ENCODE peak calls at places on chromosome 1, in seven cellular contexts. I is head of caudate nucleus; O is upper lobe of right lung; X is SK-N-MC; K is stimulated activated CD4-positive, alpha-beta T cell treated with anti-CD3 and anti-CD28 coated beads, Interleukin-1b, Interleukin-23, amount 100 ng/mL, for 4 hours; M is activated T-helper 1 cell treated with anti-CD3 and anti-CD28 coated beads, Interleukin-12 subunit alpha, Interleukin-12 subunit beta, Interleukin-2, Interleukin-4 antibody, amounts not matched to agents 30 ng/mL and 10 ng/mL and 1 ng/mL, durations not matched to agents 14 hours and 24 hours and 36 hours; W is coronary artery. S is an unnamed sample.

GRCh38 chr1:68751723-68752122 is 254.8 kb upstream of the DEPDC1 start:
- DNase-seq in W (no peak), O (no peak), M (no peak), I (no peak), K (no peak), X (no peak), S (no peak)

GRCh38 chr1:177209357-177209756 is 38.6 kb downstream of the BRINP2 start:
- DNase-seq in O (peak), I (peak), M (no peak), W (peak), K (no peak), X (no peak), S (peak)

GRCh38 chr1:41379741-41380130 is 18.5 kb downstream of the FOXO6 start:
- DNase-seq in M (no peak), O (no peak), K (no peak), W (no peak), X (no peak), I (no peak), S (no peak)

GRCh38 chr1:111236379-111236778 is 8.9 kb downstream of the CHI3L2 start:
- DNase-seq in X (no peak), W (no peak), O (no peak), K (no peak), M (no peak), I (no peak), S (no peak)

GRCh38 chr1:5559078-5559477 is 433.1 kb downstream of the NPHP4 start:
- DNase-seq in X (no peak), W (no peak), I (no peak), K (no peak), O (no peak), M (no peak), S (no peak)

GRCh38 chr1:38613996-38614395 is 245.6 kb downstream of the RRAGC start:
- DNase-seq in I (peak), X (no peak), W (no peak), O (no peak), K (no peak), M (no peak), S (no peak)

GRCh38 chr1:190001187-190001586 is 476.5 kb downstream of the BRINP3 start:
- DNase-seq in I (no peak), M (no peak), X (no peak), W (no peak), K (no peak), O (no peak), S (no peak)

GRCh38 chr1:50747394-50747793 is 212.7 kb downstream of the FAF1 start:
- DNase-seq in W (no peak), I (no peak), M (no peak), X (no peak), O (no peak), K (no peak), S (no peak)

GRCh38 chr1:167432780-167433179 is 85.5 kb downstream of the CD247 start:
- DNase-seq in W (no peak), I (no peak), X (no peak), M (no peak), O (no peak), K (no peak), S (no peak)

GRCh38 chr1:76136894-76137293 is 62.3 kb downstream of the ST6GALNAC3 start:
- DNase-seq in M (no peak), K (no peak), I (no peak), O (no peak), X (no peak), W (no peak), S (no peak)

GRCh38 chr1:209250970-209251636 is 332.4 kb upstream of the CAMK1G start:
- DNase-seq in I (no peak), O (no peak), K (no peak), M (no peak), W (no peak), X (no peak), S (no peak)

GRCh38 chr1:231264642-231265041 is 23.6 kb downstream of the GNPAT start:
- DNase-seq in M (no peak), K (no peak), O (no peak), I (no peak), W (no peak), X (no peak), S (no peak)

GRCh38 chr1:2547210-2548067 is 8.7 kb upstream of the TNFRSF14 start:
- DNase-seq in X (no peak), M (peak), K (peak), O (no peak), W (no peak), I (no peak), S (no peak)

GRCh38 chr1:116764466-116764896 is 10.3 kb downstream of the CD2 start:
- DNase-seq in K (no peak), O (no peak), W (no peak), M (peak), I (no peak), X (no peak), S (no peak)

GRCh38 chr1:1847501-1848289 is 43.2 kb downstream of the GNB1 start:
- DNase-seq in O (no peak), K (no peak), W (no peak), I (no peak), M (no peak), X (no peak), S (no peak)

GRCh38 chr1:45354838-45355237 is 14.6 kb upstream of the MUTYH start:
- DNase-seq in M (no peak), I (no peak), X (no peak), K (no peak), O (no peak), W (no peak), S (no peak)

GRCh38 chr1:166170075-166170474 is 3.3 kb upstream of the FAM78B start:
- DNase-seq in O (no peak), W (peak), I (no peak), X (no peak), K (no peak), M (no peak), S (no peak)

GRCh38 chr1:179146916-179147315 is 65.0 kb downstream of the TOR3A start:
- DNase-seq in W (no peak), X (no peak), O (no peak), M (no peak), I (no peak), K (no peak), S (no peak)

GRCh38 chr1:153541641-153542569 is 1.2 kb upstream of the S100A5 start:
- DNase-seq in I (no peak), X (no peak), O (peak), W (no peak), K (no peak), M (no peak), S (no peak)

GRCh38 chr1:162218975-162219374 is 149.5 kb downstream of the NOS1AP start:
- DNase-seq in I (peak), X (no peak), M (no peak), W (no peak), K (no peak), O (no peak), S (no peak)

GRCh38 chr1:167491586-167492408 is 26.5 kb downstream of the CD247 start:
- DNase-seq in M (no peak), X (no peak), O (no peak), I (no peak), K (no peak), W (no peak), S (no peak)